ENCODE peak calls at places on chromosomes 11 and 22, in eight cellular contexts. O, K, I, Y, U, R, F and P are unnamed samples.

GRCh38 chr11:57116654-57117053 is 65.1 kb upstream of the LRRC55 start:
- DNase-seq in I (peak), R (peak), Y (peak), O (no peak), K (no peak), U (no peak), F (peak), P (no peak)

GRCh38 chr22:40412441-40412840 is 42.0 kb downstream of the SGSM3 start:
- DNase-seq in U (no peak), O (no peak), I (no peak), K (no peak), R (no peak), Y (no peak), F (no peak), P (no peak)

GRCh38 chr11:121494355-121495099 is 41.8 kb upstream of the SORL1-AS1 start:
- DNase-seq in O (no peak), F (no peak), U (no peak), Y (no peak), K (no peak), I (peak), R (no peak), P (no peak)

GRCh38 chr11:80330302-80330701 is 889.5 kb upstream of the TENM4 start:
- DNase-seq in F (peak), R (peak), O (no peak), U (no peak), I (no peak), K (no peak), Y (no peak), P (no peak)

GRCh38 chr22:38074181-38075104 is 9.5 kb downstream of the SLC16A8 start:
- DNase-seq in Y (no peak), R (no peak), F (peak), I (no peak), K (no peak), U (no peak), O (no peak), P (no peak)

GRCh38 chr22:46726066-46726985 is 11.7 kb downstream of the CERK start:
- DNase-seq in Y (no peak), I (no peak), R (no peak), O (no peak), K (no peak), F (peak), U (no peak), P (no peak)

GRCh38 chr22:18122254-18122554 is 11.6 kb downstream of the TUBA8 start:
- DNase-seq in I (no peak), K (no peak), Y (no peak), U (no peak), F (no peak), O (no peak), R (no peak), P (no peak)

GRCh38 chr11:91239359-91239758 is 985.3 kb upstream of the FAT3 start:
- DNase-seq in O (no peak), F (no peak), Y (no peak), K (no peak), R (no peak), I (no peak), U (no peak), P (no peak)

GRCh38 chr22:46381142-46381541 is 45.6 kb downstream of the TRMU start:
- DNase-seq in R (no peak), U (no peak), F (no peak), Y (no peak), K (no peak), O (no peak), I (no peak), P (no peak)